ENCODE peak calls at places on chromosomes 2 and 18, in nine cellular contexts. U is PC-9, V is astrocyte of the cerebellum, J is colonic mucosa, A is lower lobe of right lung, D is glutamatergic neuron, C is RWPE1, I is AG09309, P is heart right ventricle. E is an unnamed sample.

GRCh38 chr18:25144835-25145234 is 207.1 kb downstream of the ZNF521 start:
- DNase-seq in U (no peak), V (peak), J (no peak), A (no peak), D (no peak), C (no peak), I (peak), P (no peak), E (no peak)

GRCh38 chr2:142291964-142292363 is 161.1 kb upstream of the LRP1B start:
- DNase-seq in U (no peak), V (no peak), J (no peak), A (no peak), D (no peak), C (peak), I (no peak), P (no peak), E (no peak)

GRCh38 chr18:70491734-70492348 is 203.0 kb downstream of the SOCS6 start:
- DNase-seq in U (peak), V (peak), J (peak), A (no peak), D (peak), C (peak), I (no peak), P (peak), E (peak)

GRCh38 chr2:216031960-216032689 is 18.8 kb upstream of the MREG start:
- DNase-seq in U (no peak), V (peak), J (no peak), A (no peak), D (no peak), C (peak), I (peak), P (no peak), E (no peak)

GRCh38 chr2:240155080-240156025 is 14.9 kb upstream of the OTOS start:
- DNase-seq in U (no peak), V (no peak), J (no peak), A (no peak), D (no peak), C (no peak), I (no peak), P (no peak), E (no peak)

GRCh38 chr2:218896501-218897393 is 16.1 kb downstream of the WNT10A start:
- DNase-seq in U (peak), V (no peak), J (peak), A (no peak), D (no peak), C (peak), I (no peak), P (no peak), E (no peak)

GRCh38 chr2:159202568-159203071 is 83.9 kb downstream of the WDSUB1 start:
- DNase-seq in U (no peak), V (peak), J (peak), A (no peak), D (no peak), C (no peak), I (peak), P (peak), E (no peak)

GRCh38 chr2:67260348-67261277 is 136.5 kb upstream of the ETAA1 start:
- DNase-seq in U (no peak), V (peak), J (peak), A (peak), D (no peak), C (peak), I (peak), P (peak), E (no peak)

GRCh38 chr2:16462965-16463364 is 202.7 kb downstream of the CYRIA start:
- DNase-seq in U (no peak), V (no peak), J (no peak), A (no peak), D (no peak), C (no peak), I (no peak), P (no peak), E (no peak)

GRCh38 chr2:44324971-44325426 is 36.3 kb downstream of the PREPL start:
- DNase-seq in U (no peak), V (peak), J (no peak), A (no peak), D (no peak), C (no peak), I (peak), P (peak), E (no peak)

GRCh38 chr2:39228413-39229209 is 15.2 kb downstream of the CDKL4 start:
- DNase-seq in U (no peak), V (no peak), J (no peak), A (no peak), D (no peak), C (no peak), I (no peak), P (no peak), E (no peak)
- TF ChIP-seq CTCF in U (peak), V (no peak), J (peak), A (no peak), D (peak), C (peak), I (no peak), P (no peak), E (no peak)

GRCh38 chr2:108988796-108989713 is at the start of gene EDAR:
- DNase-seq in U (peak), V (peak), J (peak), A (no peak), D (peak), C (peak), I (no peak), P (peak), E (peak)
- TF ChIP-seq CTCF in U (peak), V (peak), J (peak), A (peak), D (no peak), C (peak), I (peak), P (no peak), E (no peak)

GRCh38 chr2:33238111-33238510 is 238.3 kb upstream of the RASGRP3 start:
- DNase-seq in U (no peak), V (no peak), J (no peak), A (no peak), D (no peak), C (peak), I (no peak), P (no peak), E (no peak)

GRCh38 chr2:33242845-33243244 is 233.6 kb upstream of the RASGRP3 start:
- DNase-seq in U (no peak), V (peak), J (no peak), A (no peak), D (no peak), C (peak), I (peak), P (no peak), E (no peak)

GRCh38 chr2:33241581-33241980 is 234.9 kb upstream of the RASGRP3 start:
- DNase-seq in U (no peak), V (peak), J (no peak), A (no peak), D (no peak), C (no peak), I (peak), P (no peak), E (no peak)

GRCh38 chr2:33240178-33240577 is 236.3 kb upstream of the RASGRP3 start:
- DNase-seq in U (no peak), V (peak), J (no peak), A (no peak), D (no peak), C (peak), I (no peak), P (no peak), E (no peak)

DNA sequence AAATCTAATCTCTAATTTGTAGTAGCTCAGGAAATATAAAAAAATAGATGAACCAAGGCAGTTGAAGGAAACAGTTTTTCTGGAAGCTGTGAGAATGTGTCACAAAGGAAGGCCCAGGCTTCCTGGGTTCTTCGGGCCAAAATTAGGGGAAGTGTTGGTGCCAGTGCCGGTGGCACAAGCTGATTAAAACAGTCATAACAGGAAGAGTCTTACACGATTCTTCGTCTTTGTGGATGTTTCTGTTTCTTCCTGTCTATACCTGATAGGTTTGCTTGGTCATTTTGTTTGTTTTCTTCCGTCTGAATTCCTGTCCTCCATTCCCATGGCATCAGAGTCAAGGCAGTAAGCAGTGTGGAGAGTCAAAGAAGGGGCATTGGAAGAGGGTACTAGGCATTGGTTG is 235.4 kb upstream of the RASGRP3 start:
- DNase-seq in U (no peak), V (no peak), J (no peak), A (no peak), D (no peak), C (no peak), I (no peak), P (no peak), E (no peak)
- TF ChIP-seq CTCF in U (no peak), V (no peak), J (no peak), A (no peak), D (no peak), C (no peak), I (no peak), P (no peak), E (no peak)

DNA sequence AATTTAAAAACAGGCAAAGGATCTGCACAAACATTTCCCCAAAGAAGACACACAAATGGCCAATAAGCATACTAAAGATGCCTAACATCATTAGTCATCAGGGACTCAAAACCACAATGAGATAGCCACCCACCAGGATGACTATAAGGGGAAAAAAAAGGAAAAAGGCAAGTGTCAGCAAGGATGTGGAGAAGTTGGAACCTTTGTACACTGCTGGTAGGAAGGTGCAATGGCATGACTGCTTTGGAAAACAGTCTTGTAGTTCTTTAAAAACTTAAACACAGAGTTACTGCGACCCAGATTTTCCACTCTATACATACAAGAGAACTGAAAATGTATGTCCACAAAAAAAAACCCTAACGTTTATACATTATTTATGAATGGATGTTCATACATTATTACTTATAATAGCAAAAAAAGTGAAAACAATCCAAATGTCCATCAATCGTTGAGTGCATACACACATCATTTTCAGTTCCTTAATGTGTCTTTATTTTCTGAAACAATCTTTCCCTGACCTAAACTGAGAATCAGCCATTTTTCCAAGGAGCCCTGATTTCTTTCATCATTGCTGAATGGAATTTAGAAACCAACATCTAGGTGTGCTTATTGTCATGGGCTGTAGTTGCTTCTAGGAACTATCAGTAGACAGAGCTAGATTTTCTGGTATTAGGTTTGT is 64.7 kb upstream of the TLK1 start:
- DNase-seq in U (peak), V (peak), J (no peak), A (no peak), D (no peak), C (peak), I (peak), P (no peak), E (no peak)
- TF ChIP-seq CTCF in U (peak), V (peak), J (no peak), A (no peak), D (no peak), C (no peak), I (peak), P (no peak), E (no peak)

GRCh38 chr2:40284797-40285196 is 167.1 kb downstream of the SLC8A1 start:
- DNase-seq in U (no peak), V (no peak), J (no peak), A (no peak), D (no peak), C (no peak), I (peak), P (no peak), E (no peak)
- TF ChIP-seq CTCF in U (no peak), V (no peak), J (no peak), A (no peak), D (no peak), C (no peak), I (peak), P (no peak), E (no peak)

GRCh38 chr2:23760746-23761145 is 166.2 kb downstream of the ATAD2B start:
- DNase-seq in U (no peak), V (peak), J (no peak), A (no peak), D (no peak), C (peak), I (no peak), P (no peak), E (no peak)
- TF ChIP-seq CTCF in U (peak), V (no peak), J (no peak), A (peak), D (no peak), C (peak), I (peak), P (no peak), E (peak)

E was measured in endothelial cell.